ENCODE peak calls at places on chromosomes 6 and 20, in nine cellular contexts. J is psoas muscle, W is fibroblast of pulmonary artery, Z is neural progenitor cell, G is breast epithelium, E is sigmoid colon, V is IMR-90, C is fibroblast of lung, U is cardiac muscle cell. D is an unnamed sample.

GRCh38 chr20:40494238-40494637 is 194.8 kb downstream of the MAFB start:
- DNase-seq in V (no peak), U (no peak), J (peak; percentile 33), Z (no peak), G (no peak), W (no peak), C (no peak), E (peak; percentile 75), D (no peak)

GRCh38 chr6:112198582-112198981 is 55.8 kb downstream of the LAMA4 start:
- DNase-seq in E (no peak), U (no peak), Z (no peak), V (no peak), W (no peak), C (no peak), G (no peak), J (no peak), D (no peak)

GRCh38 chr20:35279533-35280174 is 1.7 kb upstream of the MMP24OS start:
- DNase-seq in U (no peak), J (no peak), Z (no peak), W (no peak), E (no peak), V (no peak), G (no peak), C (no peak), D (no peak)

GRCh38 chr6:15065603-15066002 is 180.3 kb upstream of the JARID2 start:
- DNase-seq in J (no peak), Z (no peak), U (no peak), C (peak; percentile 84), W (no peak), G (no peak), V (peak; percentile 85), E (no peak), D (no peak)

GRCh38 chr6:81865712-81866111 is 113.2 kb upstream of the TENT5A start:
- DNase-seq in C (peak; percentile 85), Z (no peak), W (peak; percentile 40), J (no peak), U (peak; percentile 37), G (no peak), V (peak; percentile 92), E (no peak), D (peak; percentile 16)

GRCh38 chr6:69631552-69632346 is 165.1 kb downstream of the LMBRD1 start:
- DNase-seq in E (no peak), W (no peak), J (no peak), U (no peak), C (no peak), V (no peak), Z (peak; percentile 55), G (no peak), D (no peak)

GRCh38 chr6:674956-675355 is 18.0 kb downstream of the EXOC2 start:
- DNase-seq in E (no peak), G (no peak), U (peak; percentile 46), Z (no peak), J (no peak), W (no peak), C (no peak), V (no peak), D (no peak)

GRCh38 chr6:38193051-38193450 is 373.5 kb downstream of the ZFAND3 start:
- DNase-seq in U (no peak), V (no peak), C (no peak), W (no peak), E (no peak), J (no peak), Z (no peak), G (no peak), D (no peak)

GRCh38 chr6:167711784-167712183 is 114.9 kb upstream of the AFDN start:
- DNase-seq in J (no peak), E (no peak), C (no peak), V (no peak), U (no peak), Z (no peak), W (no peak), G (no peak), D (no peak)

GRCh38 chr6:2498224-2498623 is 252.5 kb downstream of the MYLK4 start:
- DNase-seq in W (peak; percentile 29), C (no peak), G (no peak), Z (no peak), U (peak; percentile 29), J (no peak), E (no peak), V (no peak), D (no peak)

GRCh38 chr6:112501705-112502104 is 154.6 kb downstream of the RFPL4B start:
- DNase-seq in V (peak; percentile 80), W (peak; percentile 68), E (no peak), Z (peak; percentile 83), U (peak; percentile 80), J (no peak), C (peak; percentile 89), G (no peak), D (no peak)

GRCh38 chr20:32333181-32333987 is 24.7 kb upstream of the ASXL1 start:
- DNase-seq in E (no peak), J (no peak), U (peak; percentile 19), C (no peak), V (no peak), W (no peak), Z (no peak), G (no peak), D (no peak)

GRCh38 chr6:130752292-130752691 is 74.9 kb upstream of the SMLR1 start:
- DNase-seq in C (peak; percentile 42), G (no peak), J (no peak), U (no peak), W (peak; percentile 13), V (no peak), E (no peak), Z (no peak), D (peak; percentile 34)

GRCh38 chr6:1110164-1110563 is 201.7 kb upstream of the FOXQ1 start:
- DNase-seq in U (no peak), G (no peak), J (no peak), Z (no peak), C (peak; percentile 36), W (no peak), V (no peak), E (no peak), D (no peak)

GRCh38 chr6:90295854-90296345 is 743 bp downstream of the BACH2 start:
- DNase-seq in U (peak; percentile 71), G (peak; percentile 68), V (peak; percentile 68), Z (peak; percentile 83), E (peak; percentile 88), W (peak; percentile 64), C (peak; percentile 86), J (peak; percentile 71), D (no peak)

GRCh38 chr6:21185849-21186478 is 407.6 kb upstream of the SOX4 start:
- DNase-seq in Z (peak; percentile 93), C (no peak), U (no peak), V (no peak), J (no peak), G (no peak), E (no peak), W (no peak), D (no peak)

GRCh38 chr6:35973670-35974222 is 50.7 kb downstream of the SLC26A8 start:
- DNase-seq in W (no peak), Z (no peak), J (no peak), E (no peak), G (no peak), V (no peak), C (no peak), U (no peak), D (no peak)

GRCh38 chr6:35970181-35970580 is 49.3 kb upstream of the SRPK1 start:
- DNase-seq in W (peak; percentile 83), E (no peak), C (peak; percentile 59), J (no peak), Z (no peak), G (no peak), V (peak; percentile 80), U (peak; percentile 82), D (peak; percentile 33)

GRCh38 chr6:35977308-35977707 is 47.1 kb downstream of the SLC26A8 start:
- DNase-seq in V (no peak), C (no peak), U (no peak), E (no peak), Z (no peak), G (no peak), W (no peak), J (no peak), D (no peak)

GRCh38 chr6:35969676-35970075 is 48.8 kb upstream of the SRPK1 start:
- DNase-seq in E (no peak), Z (no peak), J (no peak), V (peak; percentile 48), G (no peak), C (no peak), U (no peak), W (no peak), D (no peak)

GRCh38 chr6:35972471-35972985 is 51.6 kb upstream of the SRPK1 start:
- DNase-seq in W (no peak), V (no peak), E (no peak), Z (peak; percentile 71), G (no peak), U (no peak), J (no peak), C (no peak), D (no peak)
- TF ChIP-seq CTCF in W (peak; percentile 14), V (no peak), E (no peak), Z (peak; percentile 45), G (no peak), U (no peak), J (no peak), C (no peak), D (no peak)

GRCh38 chr6:46629698-46630097 is 22.9 kb downstream of the CYP39A1 start:
- DNase-seq in V (no peak), G (no peak), W (no peak), C (no peak), Z (no peak), E (no peak), U (no peak), J (no peak), D (no peak)
- H3K4me3 ChIP-seq in V (no peak overlapping the region), G (no peak overlapping the region), W (no peak overlapping the region), C (no peak overlapping the region), Z (no peak overlapping the region), E (no peak overlapping the region), U (no peak overlapping the region), J (no peak overlapping the region), D (no peak overlapping the region)

GRCh38 chr6:74050921-74051320 is 354.9 kb downstream of the CD109 start:
- DNase-seq in V (no peak), J (no peak), C (no peak), W (no peak), E (no peak), U (no peak), G (no peak), Z (no peak), D (no peak)
- TF ChIP-seq CTCF in V (no peak), J (no peak), C (no peak), W (no peak), E (no peak), U (no peak), G (no peak), Z (no peak), D (no peak)

DNA sequence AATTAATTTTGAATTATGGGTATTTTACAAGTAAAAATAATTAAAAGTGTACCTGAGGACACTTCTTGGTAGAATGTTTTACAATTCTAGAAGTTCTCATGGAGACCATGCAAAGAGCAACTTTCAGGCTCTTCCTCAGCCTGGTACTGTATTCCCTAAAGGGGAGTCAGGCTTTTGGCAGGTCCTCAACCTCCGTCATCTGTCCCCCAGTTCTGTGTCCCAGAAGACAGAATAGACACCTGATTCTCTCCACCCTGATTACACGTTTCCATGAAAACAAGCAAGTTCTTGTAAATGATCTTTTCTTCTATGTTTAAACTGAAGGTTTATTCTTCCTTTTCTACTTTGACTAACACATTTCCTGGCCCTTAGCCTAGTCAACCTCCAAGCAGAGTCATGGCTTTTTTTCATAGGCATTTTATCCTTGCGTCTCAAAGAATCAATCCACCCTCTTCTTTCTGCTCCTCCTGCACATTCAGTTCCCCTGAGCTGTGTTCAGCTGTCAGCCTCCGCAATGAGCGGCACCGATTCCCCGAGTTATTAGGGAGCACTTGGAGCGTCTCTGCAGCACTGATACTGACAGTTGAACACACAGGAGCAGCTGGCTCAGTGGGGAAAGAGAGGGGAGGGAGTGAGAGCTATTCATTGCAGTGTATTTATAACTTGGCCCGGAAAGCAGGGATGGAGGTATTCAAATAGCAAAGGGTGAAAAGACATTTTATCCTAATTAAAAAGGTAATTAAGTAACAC is 1082.5 kb upstream of the MAP3K7 start:
- DNase-seq in J (no peak), V (no peak), E (no peak), G (no peak), C (peak; percentile 9), W (no peak), Z (peak; percentile 11), U (no peak), D (no peak)
- H3K4me3 ChIP-seq in J (no peak overlapping the region), V (no peak overlapping the region), E (no peak overlapping the region), G (no peak overlapping the region), C (no peak overlapping the region), W (no peak overlapping the region), Z (no peak overlapping the region), U (no peak overlapping the region), D (no peak overlapping the region)